ENCODE peak calls at places on chromosomes 7 and 10, in six cellular contexts. One of them, this sample, is unnamed.

GRCh38 chr7:130994378-130995115 is 260.5 kb upstream of the KLF14 start:
- DNase-seq in BJ: no peak
- DNase-seq in K562: no peak
- DNase-seq in PC-3: no peak
- DNase-seq in cardiac muscle cell: no peak
- DNase-seq in fibroblast of lung: peak; percentile 64
- DNase-seq in this sample: no peak

GRCh38 chr7:95545007-95545615 is 51.2 kb downstream of the PDK4 start:
- DNase-seq in cardiac muscle cell: peak; percentile 40
- DNase-seq in PC-3: peak; percentile 71
- DNase-seq in BJ: peak; percentile 14
- DNase-seq in fibroblast of lung: peak; percentile 61
- DNase-seq in K562: no peak
- DNase-seq in this sample: peak; percentile 28

GRCh38 chr10:129096340-129096984 is 370.6 kb upstream of the MGMT start:
- DNase-seq in fibroblast of lung: peak; percentile 14
- DNase-seq in PC-3: peak; percentile 1
- DNase-seq in BJ: no peak
- DNase-seq in cardiac muscle cell: no peak
- DNase-seq in K562: no peak
- DNase-seq in this sample: no peak

GRCh38 chr7:22589641-22590141 is 89.7 kb upstream of the STEAP1B start:
- DNase-seq in K562: no peak
- DNase-seq in PC-3: peak; percentile 79
- DNase-seq in fibroblast of lung: peak; percentile 94
- DNase-seq in BJ: no peak
- DNase-seq in cardiac muscle cell: no peak
- DNase-seq in this sample: no peak

GRCh38 chr10:46520941-46521340 is 35.5 kb downstream of the GPRIN2 start:
- DNase-seq in cardiac muscle cell: no peak
- DNase-seq in BJ: no peak
- DNase-seq in K562: no peak
- DNase-seq in PC-3: peak; percentile 87
- DNase-seq in fibroblast of lung: peak; percentile 79
- DNase-seq in this sample: no peak

GRCh38 chr10:124705817-124706461 is 38.2 kb downstream of the FAM53B start:
- DNase-seq in K562: no peak
- DNase-seq in cardiac muscle cell: no peak
- DNase-seq in fibroblast of lung: no peak
- DNase-seq in BJ: no peak
- DNase-seq in PC-3: no peak
- DNase-seq in this sample: no peak

GRCh38 chr7:30923009-30923773 is 11.5 kb downstream of the AQP1 start:
- DNase-seq in PC-3: no peak
- DNase-seq in BJ: no peak
- DNase-seq in fibroblast of lung: no peak
- DNase-seq in cardiac muscle cell: no peak
- DNase-seq in K562: no peak
- DNase-seq in this sample: no peak

GRCh38 chr7:28355553-28356319 is 56.6 kb upstream of the CREB5 start:
- DNase-seq in cardiac muscle cell: no peak
- DNase-seq in BJ: no peak
- DNase-seq in K562: no peak
- DNase-seq in PC-3: no peak
- DNase-seq in fibroblast of lung: peak; percentile 30
- DNase-seq in this sample: no peak

GRCh38 chr7:12146813-12147212 is 64.3 kb upstream of the TMEM106B start:
- DNase-seq in K562: no peak
- DNase-seq in cardiac muscle cell: no peak
- DNase-seq in PC-3: no peak
- DNase-seq in fibroblast of lung: no peak
- DNase-seq in BJ: no peak
- DNase-seq in this sample: no peak

GRCh38 chr10:119538632-119539358 is 3.7 kb downstream of the RGS10 start:
- DNase-seq in BJ: no peak
- DNase-seq in K562: peak; percentile 35
- DNase-seq in cardiac muscle cell: no peak
- DNase-seq in fibroblast of lung: no peak
- DNase-seq in PC-3: peak; percentile 31
- DNase-seq in this sample: no peak

GRCh38 chr10:79349072-79349491 is 1.8 kb downstream of the PPIF start:
- DNase-seq in K562: no peak
- DNase-seq in BJ: no peak
- DNase-seq in cardiac muscle cell: no peak
- DNase-seq in PC-3: no peak
- DNase-seq in fibroblast of lung: no peak
- DNase-seq in this sample: no peak

GRCh38 chr10:19987931-19988330 is 171.7 kb downstream of the PLXDC2 start:
- DNase-seq in BJ: no peak
- DNase-seq in K562: no peak
- DNase-seq in cardiac muscle cell: no peak
- DNase-seq in PC-3: no peak
- DNase-seq in fibroblast of lung: no peak
- DNase-seq in this sample: no peak

GRCh38 chr7:139246905-139247304 is 15.9 kb downstream of the UBN2 start:
- DNase-seq in PC-3: no peak
- DNase-seq in fibroblast of lung: peak; percentile 57
- DNase-seq in K562: no peak
- DNase-seq in cardiac muscle cell: no peak
- DNase-seq in BJ: peak; percentile 10
- DNase-seq in this sample: no peak

GRCh38 chr10:93068411-93069244 is 5.1 kb upstream of the CYP26A1 start:
- DNase-seq in K562: no peak
- DNase-seq in BJ: no peak
- DNase-seq in cardiac muscle cell: peak; percentile 63
- DNase-seq in PC-3: no peak
- DNase-seq in fibroblast of lung: peak; percentile 70
- DNase-seq in this sample: no peak

GRCh38 chr10:133355266-133355665 is 2.6 kb downstream of the FUOM start:
- DNase-seq in PC-3: no peak
- DNase-seq in cardiac muscle cell: no peak
- DNase-seq in fibroblast of lung: no peak
- DNase-seq in K562: no peak
- DNase-seq in BJ: no peak
- DNase-seq in this sample: no peak

GRCh38 chr7:93119191-93119905 is 1.6 kb upstream of the SAMD9 start:
- DNase-seq in PC-3: no peak
- DNase-seq in BJ: peak; percentile 30
- DNase-seq in cardiac muscle cell: no peak
- DNase-seq in fibroblast of lung: peak; percentile 30
- DNase-seq in K562: no peak
- DNase-seq in this sample: no peak

GRCh38 chr10:106502651-106503050 is 661.9 kb downstream of the SORCS1 start:
- DNase-seq in K562: no peak
- DNase-seq in PC-3: no peak
- DNase-seq in BJ: no peak
- DNase-seq in fibroblast of lung: no peak
- DNase-seq in cardiac muscle cell: no peak
- DNase-seq in this sample: no peak

GRCh38 chr10:132960071-132960472 is 17.7 kb upstream of the CFAP46 start:
- DNase-seq in PC-3: no peak
- DNase-seq in K562: no peak
- DNase-seq in BJ: no peak
- DNase-seq in cardiac muscle cell: peak; percentile 29
- DNase-seq in fibroblast of lung: no peak
- DNase-seq in this sample: no peak

GRCh38 chr7:2523941-2524807 is 4.6 kb downstream of the LFNG start:
- DNase-seq in K562: peak; percentile 61
- DNase-seq in cardiac muscle cell: no peak
- DNase-seq in PC-3: peak; percentile 86
- DNase-seq in BJ: no peak
- DNase-seq in fibroblast of lung: peak; percentile 81
- DNase-seq in this sample: no peak

GRCh38 chr10:86400705-86401587 is 34.4 kb upstream of the GRID1 start:
- DNase-seq in cardiac muscle cell: peak; percentile 59
- DNase-seq in fibroblast of lung: peak; percentile 39
- DNase-seq in K562: no peak
- DNase-seq in BJ: no peak
- DNase-seq in PC-3: peak; percentile 34
- DNase-seq in this sample: no peak

DNA sequence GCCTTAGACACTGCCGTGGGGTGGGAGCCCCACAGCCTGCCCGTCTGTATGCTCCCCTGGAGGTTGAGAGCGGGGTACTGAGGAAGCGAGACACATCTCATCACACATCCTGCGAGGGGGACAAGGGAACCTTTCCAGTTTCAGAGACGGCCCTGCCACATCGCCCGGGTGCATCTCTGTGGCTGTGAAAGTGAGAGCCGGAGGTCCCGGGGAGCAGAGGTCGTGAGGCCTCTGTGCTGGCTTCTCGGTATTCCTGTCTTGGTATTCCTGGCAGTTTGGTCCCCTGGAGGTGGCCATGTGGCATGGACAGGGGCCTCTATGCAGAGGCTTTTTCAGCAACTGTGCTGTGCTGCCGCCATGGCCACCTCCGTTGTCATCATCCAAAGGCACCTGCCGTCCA is 30.8 kb upstream of the UNCX start:
- DNase-seq in PC-3: no peak
- DNase-seq in cardiac muscle cell: no peak
- DNase-seq in BJ: no peak
- DNase-seq in K562: peak; percentile 9
- DNase-seq in fibroblast of lung: no peak
- DNase-seq in this sample: no peak
- H3K27me3 ChIP-seq in PC-3: no peaks in the 10 kb centered on the region
- H3K27me3 ChIP-seq in cardiac muscle cell: no peaks in the 10 kb centered on the region
- H3K27me3 ChIP-seq in BJ: peaks cover 14% of the 10 kb centered on the region
- H3K27me3 ChIP-seq in K562: peaks cover 16% of the 10 kb centered on the region
- H3K27me3 ChIP-seq in fibroblast of lung: peaks cover 7% of the 10 kb centered on the region
- H3K27me3 ChIP-seq in this sample: peaks cover 9% of the 10 kb centered on the region

DNA sequence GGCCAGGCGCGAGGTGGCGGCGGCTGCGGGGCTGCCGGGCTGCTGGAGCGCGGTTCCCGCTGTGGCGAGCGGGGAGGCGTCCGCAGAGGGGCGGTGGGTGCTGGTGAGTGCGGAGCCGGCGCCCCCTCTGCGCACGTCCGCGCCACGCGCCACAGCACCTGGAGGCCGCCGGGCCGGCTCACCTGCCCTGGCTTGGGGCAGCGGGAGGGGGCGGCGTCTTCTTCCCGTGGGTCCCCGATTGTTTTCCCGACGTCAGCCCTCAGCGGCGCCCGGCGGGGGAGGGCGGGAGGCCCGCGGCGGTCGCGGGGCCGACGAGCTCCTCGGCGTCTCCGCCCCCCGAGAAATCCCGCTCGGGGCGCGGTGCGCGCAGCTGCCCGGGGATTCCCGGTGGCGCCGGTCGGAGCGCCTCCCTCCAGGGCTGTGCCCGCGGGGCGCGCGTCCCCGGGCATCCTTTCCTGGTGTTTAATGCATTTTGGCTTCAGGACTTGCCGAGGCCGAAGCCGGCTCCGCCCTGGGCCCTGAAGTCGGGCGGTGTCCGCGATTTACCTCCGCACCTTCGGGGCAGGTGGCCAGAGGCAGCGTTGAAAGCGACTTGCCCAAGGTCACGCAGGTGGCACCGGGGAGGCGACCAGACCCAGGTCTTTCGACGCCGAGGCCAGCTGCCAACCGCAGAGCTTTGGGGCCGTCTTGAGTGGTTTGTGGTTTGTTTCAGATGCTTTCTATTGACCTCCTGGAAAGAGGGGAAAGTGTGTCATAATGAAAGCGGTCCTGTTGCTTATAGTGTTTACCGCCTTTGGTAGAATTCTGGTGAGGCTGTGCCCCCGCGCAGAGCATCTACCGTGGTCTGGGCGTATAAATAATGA is 582 bp downstream of the PLEKHA1 start:
- DNase-seq in fibroblast of lung: peak; percentile 69
- DNase-seq in BJ: no peak
- DNase-seq in K562: peak; percentile 36
- DNase-seq in PC-3: peak; percentile 41
- DNase-seq in cardiac muscle cell: peak; percentile 55
- DNase-seq in this sample: no peak
- H3K4me3 ChIP-seq in fibroblast of lung: peak overlapping the region; percentile 82
- H3K4me3 ChIP-seq in BJ: peak overlapping the region; percentile 88
- H3K4me3 ChIP-seq in K562: peak overlapping the region; percentile 42
- H3K4me3 ChIP-seq in PC-3: peak overlapping the region; percentile 95
- H3K4me3 ChIP-seq in cardiac muscle cell: peak overlapping the region; percentile 88
- H3K4me3 ChIP-seq in this sample: peak overlapping the region; percentile 97

GRCh38 chr7:44906980-44907379 is 21.6 kb upstream of the PURB start:
- DNase-seq in PC-3: no peak
- DNase-seq in fibroblast of lung: no peak
- DNase-seq in cardiac muscle cell: no peak
- DNase-seq in K562: no peak
- DNase-seq in BJ: no peak
- DNase-seq in this sample: no peak
- TF ChIP-seq CTCF in PC-3: no peak
- TF ChIP-seq CTCF in fibroblast of lung: no peak
- TF ChIP-seq CTCF in cardiac muscle cell: no peak
- TF ChIP-seq CTCF in K562: no peak
- TF ChIP-seq CTCF in BJ: no peak
- TF ChIP-seq CTCF in this sample: no peak

GRCh38 chr7:157859915-157860314 is 523.1 kb downstream of the DNAJB6 start:
- DNase-seq in cardiac muscle cell: no peak
- DNase-seq in PC-3: no peak
- DNase-seq in BJ: no peak
- DNase-seq in fibroblast of lung: no peak
- DNase-seq in K562: no peak
- DNase-seq in this sample: no peak

GRCh38 chr7:157861031-157861491 is 524.3 kb downstream of the DNAJB6 start:
- DNase-seq in cardiac muscle cell: no peak
- DNase-seq in BJ: no peak
- DNase-seq in fibroblast of lung: no peak
- DNase-seq in K562: no peak
- DNase-seq in PC-3: no peak
- DNase-seq in this sample: no peak

GRCh38 chr7:157863176-157863575 is 526.4 kb downstream of the DNAJB6 start:
- DNase-seq in cardiac muscle cell: no peak
- DNase-seq in fibroblast of lung: no peak
- DNase-seq in PC-3: no peak
- DNase-seq in K562: no peak
- DNase-seq in BJ: no peak
- DNase-seq in this sample: no peak

GRCh38 chr7:157862731-157863130 is 525.9 kb downstream of the DNAJB6 start:
- DNase-seq in cardiac muscle cell: no peak
- DNase-seq in BJ: no peak
- DNase-seq in K562: no peak
- DNase-seq in fibroblast of lung: no peak
- DNase-seq in PC-3: no peak
- DNase-seq in this sample: no peak

GRCh38 chr7:157861551-157861950 is 524.7 kb downstream of the DNAJB6 start:
- DNase-seq in PC-3: no peak
- DNase-seq in K562: no peak
- DNase-seq in fibroblast of lung: no peak
- DNase-seq in BJ: no peak
- DNase-seq in cardiac muscle cell: no peak
- DNase-seq in this sample: no peak
- H3K27me3 ChIP-seq in PC-3: no peaks in the 10 kb centered on the region
- H3K27me3 ChIP-seq in K562: peaks cover 62% of the 10 kb centered on the region
- H3K27me3 ChIP-seq in fibroblast of lung: no peaks in the 10 kb centered on the region
- H3K27me3 ChIP-seq in BJ: no peaks in the 10 kb centered on the region
- H3K27me3 ChIP-seq in cardiac muscle cell: no peaks in the 10 kb centered on the region
- H3K27me3 ChIP-seq in this sample: no peaks in the 10 kb centered on the region

GRCh38 chr7:51123322-51124021 is 193.1 kb downstream of the COBL start:
- DNase-seq in fibroblast of lung: peak; percentile 89
- DNase-seq in PC-3: peak; percentile 96
- DNase-seq in BJ: peak; percentile 72
- DNase-seq in K562: no peak
- DNase-seq in cardiac muscle cell: no peak
- DNase-seq in this sample: peak; percentile 95
- H3K4me3 ChIP-seq in fibroblast of lung: no peak overlapping the region
- H3K4me3 ChIP-seq in PC-3: no peak overlapping the region
- H3K4me3 ChIP-seq in BJ: no peak overlapping the region
- H3K4me3 ChIP-seq in K562: no peak overlapping the region
- H3K4me3 ChIP-seq in cardiac muscle cell: no peak overlapping the region
- H3K4me3 ChIP-seq in this sample: no peak overlapping the region

This sample was measured in kidney epithelial cell.